ENCODE peak calls at places on chromosome 20, in eight cellular contexts. One of them, this sample, is unnamed.

GRCh38 chr20:51486197-51487005 is 56.1 kb downstream of the NFATC2 start:
- DNase-seq in stimulated activated CD4-positive, alpha-beta T cell treated with anti-CD3 and anti-CD28 coated beads, Interleukin-4, amount 100 ng/mL, for 4 hours: no peak
- DNase-seq in NCI-H524: no peak
- DNase-seq in T-helper 2 cell: no peak
- DNase-seq in NAMALWA: no peak
- DNase-seq in COR-L47: no peak
- DNase-seq in thyroid gland: no peak
- DNase-seq in T follicular helper cell: no peak
- DNase-seq in this sample: peak

GRCh38 chr20:63046841-63047240 is 40.1 kb upstream of the BHLHE23 start:
- DNase-seq in stimulated activated CD4-positive, alpha-beta T cell treated with anti-CD3 and anti-CD28 coated beads, Interleukin-4, amount 100 ng/mL, for 4 hours: no peak
- DNase-seq in NCI-H524: no peak
- DNase-seq in NAMALWA: no peak
- DNase-seq in COR-L47: no peak
- DNase-seq in T follicular helper cell: no peak
- DNase-seq in T-helper 2 cell: no peak
- DNase-seq in thyroid gland: no peak
- DNase-seq in this sample: no peak

GRCh38 chr20:2314759-2315439 is 19.1 kb downstream of the TGM3 start:
- DNase-seq in T follicular helper cell: no peak
- DNase-seq in COR-L47: peak
- DNase-seq in NCI-H524: no peak
- DNase-seq in NAMALWA: no peak
- DNase-seq in stimulated activated CD4-positive, alpha-beta T cell treated with anti-CD3 and anti-CD28 coated beads, Interleukin-4, amount 100 ng/mL, for 4 hours: no peak
- DNase-seq in T-helper 2 cell: no peak
- DNase-seq in thyroid gland: no peak
- DNase-seq in this sample: no peak

GRCh38 chr20:20216941-20217340 is 151.0 kb upstream of the INSM1 start:
- DNase-seq in T follicular helper cell: no peak
- DNase-seq in NCI-H524: no peak
- DNase-seq in T-helper 2 cell: no peak
- DNase-seq in stimulated activated CD4-positive, alpha-beta T cell treated with anti-CD3 and anti-CD28 coated beads, Interleukin-4, amount 100 ng/mL, for 4 hours: no peak
- DNase-seq in NAMALWA: no peak
- DNase-seq in thyroid gland: no peak
- DNase-seq in COR-L47: no peak
- DNase-seq in this sample: no peak

GRCh38 chr20:35497780-35498189 is 31.7 kb downstream of the C20orf173 start:
- DNase-seq in thyroid gland: no peak
- DNase-seq in NCI-H524: no peak
- DNase-seq in NAMALWA: no peak
- DNase-seq in stimulated activated CD4-positive, alpha-beta T cell treated with anti-CD3 and anti-CD28 coated beads, Interleukin-4, amount 100 ng/mL, for 4 hours: no peak
- DNase-seq in T-helper 2 cell: no peak
- DNase-seq in COR-L47: no peak
- DNase-seq in T follicular helper cell: no peak
- DNase-seq in this sample: no peak

GRCh38 chr20:44635877-44636276 is 15.6 kb downstream of the ADA start:
- DNase-seq in stimulated activated CD4-positive, alpha-beta T cell treated with anti-CD3 and anti-CD28 coated beads, Interleukin-4, amount 100 ng/mL, for 4 hours: no peak
- DNase-seq in NAMALWA: no peak
- DNase-seq in T-helper 2 cell: no peak
- DNase-seq in T follicular helper cell: no peak
- DNase-seq in COR-L47: no peak
- DNase-seq in thyroid gland: no peak
- DNase-seq in NCI-H524: no peak
- DNase-seq in this sample: no peak

GRCh38 chr20:45649312-45649863 is 18.3 kb upstream of the WFDC9 start:
- DNase-seq in T-helper 2 cell: no peak
- DNase-seq in thyroid gland: no peak
- DNase-seq in T follicular helper cell: no peak
- DNase-seq in stimulated activated CD4-positive, alpha-beta T cell treated with anti-CD3 and anti-CD28 coated beads, Interleukin-4, amount 100 ng/mL, for 4 hours: no peak
- DNase-seq in NAMALWA: no peak
- DNase-seq in NCI-H524: no peak
- DNase-seq in COR-L47: no peak
- DNase-seq in this sample: no peak

GRCh38 chr20:49521356-49521755 is 38.9 kb upstream of the KCNB1 start:
- DNase-seq in NCI-H524: no peak
- DNase-seq in stimulated activated CD4-positive, alpha-beta T cell treated with anti-CD3 and anti-CD28 coated beads, Interleukin-4, amount 100 ng/mL, for 4 hours: no peak
- DNase-seq in thyroid gland: no peak
- DNase-seq in T-helper 2 cell: no peak
- DNase-seq in T follicular helper cell: no peak
- DNase-seq in COR-L47: no peak
- DNase-seq in NAMALWA: no peak
- DNase-seq in this sample: no peak

GRCh38 chr20:41183391-41183790 is 46.0 kb downstream of the PLCG1 start:
- DNase-seq in thyroid gland: no peak
- DNase-seq in NAMALWA: no peak
- DNase-seq in NCI-H524: no peak
- DNase-seq in T-helper 2 cell: no peak
- DNase-seq in COR-L47: no peak
- DNase-seq in stimulated activated CD4-positive, alpha-beta T cell treated with anti-CD3 and anti-CD28 coated beads, Interleukin-4, amount 100 ng/mL, for 4 hours: no peak
- DNase-seq in T follicular helper cell: no peak
- DNase-seq in this sample: no peak

GRCh38 chr20:62727584-62728027 is 19.0 kb downstream of the NTSR1 start:
- DNase-seq in stimulated activated CD4-positive, alpha-beta T cell treated with anti-CD3 and anti-CD28 coated beads, Interleukin-4, amount 100 ng/mL, for 4 hours: no peak
- DNase-seq in thyroid gland: no peak
- DNase-seq in T follicular helper cell: no peak
- DNase-seq in COR-L47: no peak
- DNase-seq in T-helper 2 cell: no peak
- DNase-seq in NCI-H524: no peak
- DNase-seq in NAMALWA: no peak
- DNase-seq in this sample: no peak

GRCh38 chr20:25220021-25220730 is 24.7 kb downstream of the ENTPD6 start:
- DNase-seq in thyroid gland: no peak
- DNase-seq in T follicular helper cell: no peak
- DNase-seq in stimulated activated CD4-positive, alpha-beta T cell treated with anti-CD3 and anti-CD28 coated beads, Interleukin-4, amount 100 ng/mL, for 4 hours: no peak
- DNase-seq in T-helper 2 cell: peak
- DNase-seq in NAMALWA: peak
- DNase-seq in COR-L47: peak
- DNase-seq in NCI-H524: peak
- DNase-seq in this sample: no peak

GRCh38 chr20:39259010-39259803 is 297.1 kb downstream of the DHX35 start:
- DNase-seq in T follicular helper cell: no peak
- DNase-seq in stimulated activated CD4-positive, alpha-beta T cell treated with anti-CD3 and anti-CD28 coated beads, Interleukin-4, amount 100 ng/mL, for 4 hours: no peak
- DNase-seq in NAMALWA: no peak
- DNase-seq in T-helper 2 cell: no peak
- DNase-seq in COR-L47: no peak
- DNase-seq in thyroid gland: no peak
- DNase-seq in NCI-H524: peak
- DNase-seq in this sample: no peak

GRCh38 chr20:46939031-46939430 is 44.4 kb downstream of the EYA2 start:
- DNase-seq in NCI-H524: peak
- DNase-seq in NAMALWA: peak
- DNase-seq in stimulated activated CD4-positive, alpha-beta T cell treated with anti-CD3 and anti-CD28 coated beads, Interleukin-4, amount 100 ng/mL, for 4 hours: no peak
- DNase-seq in T follicular helper cell: no peak
- DNase-seq in COR-L47: no peak
- DNase-seq in T-helper 2 cell: peak
- DNase-seq in thyroid gland: no peak
- DNase-seq in this sample: no peak

GRCh38 chr20:63230800-63231268 is 4.9 kb upstream of the BIRC7 start:
- DNase-seq in stimulated activated CD4-positive, alpha-beta T cell treated with anti-CD3 and anti-CD28 coated beads, Interleukin-4, amount 100 ng/mL, for 4 hours: no peak
- DNase-seq in NCI-H524: no peak
- DNase-seq in T follicular helper cell: no peak
- DNase-seq in thyroid gland: peak
- DNase-seq in T-helper 2 cell: no peak
- DNase-seq in NAMALWA: no peak
- DNase-seq in COR-L47: no peak
- DNase-seq in this sample: peak

GRCh38 chr20:47543006-47543431 is 41.3 kb downstream of the NCOA3 start:
- DNase-seq in T follicular helper cell: no peak
- DNase-seq in NAMALWA: peak
- DNase-seq in T-helper 2 cell: no peak
- DNase-seq in stimulated activated CD4-positive, alpha-beta T cell treated with anti-CD3 and anti-CD28 coated beads, Interleukin-4, amount 100 ng/mL, for 4 hours: no peak
- DNase-seq in COR-L47: no peak
- DNase-seq in thyroid gland: no peak
- DNase-seq in NCI-H524: no peak
- DNase-seq in this sample: peak

GRCh38 chr20:58818585-58819285 is 32.0 kb downstream of the GNAS-AS1 start:
- DNase-seq in thyroid gland: no peak
- DNase-seq in NAMALWA: no peak
- DNase-seq in T-helper 2 cell: peak
- DNase-seq in NCI-H524: no peak
- DNase-seq in stimulated activated CD4-positive, alpha-beta T cell treated with anti-CD3 and anti-CD28 coated beads, Interleukin-4, amount 100 ng/mL, for 4 hours: peak
- DNase-seq in COR-L47: no peak
- DNase-seq in T follicular helper cell: no peak
- DNase-seq in this sample: no peak

GRCh38 chr20:44702776-44703175 is 12.4 kb upstream of the CCN5 start:
- DNase-seq in NAMALWA: peak
- DNase-seq in T follicular helper cell: no peak
- DNase-seq in NCI-H524: peak
- DNase-seq in stimulated activated CD4-positive, alpha-beta T cell treated with anti-CD3 and anti-CD28 coated beads, Interleukin-4, amount 100 ng/mL, for 4 hours: no peak
- DNase-seq in T-helper 2 cell: no peak
- DNase-seq in thyroid gland: peak
- DNase-seq in COR-L47: no peak
- DNase-seq in this sample: peak

GRCh38 chr20:32333988-32334885 is 23.9 kb upstream of the ASXL1 start:
- DNase-seq in thyroid gland: peak
- DNase-seq in stimulated activated CD4-positive, alpha-beta T cell treated with anti-CD3 and anti-CD28 coated beads, Interleukin-4, amount 100 ng/mL, for 4 hours: peak
- DNase-seq in NCI-H524: no peak
- DNase-seq in T-helper 2 cell: peak
- DNase-seq in T follicular helper cell: peak
- DNase-seq in NAMALWA: no peak
- DNase-seq in COR-L47: no peak
- DNase-seq in this sample: no peak

GRCh38 chr20:38685853-38686473 is 38.3 kb upstream of the SLC32A1 start:
- DNase-seq in T follicular helper cell: peak
- DNase-seq in NAMALWA: peak
- DNase-seq in thyroid gland: peak
- DNase-seq in NCI-H524: no peak
- DNase-seq in stimulated activated CD4-positive, alpha-beta T cell treated with anti-CD3 and anti-CD28 coated beads, Interleukin-4, amount 100 ng/mL, for 4 hours: no peak
- DNase-seq in COR-L47: no peak
- DNase-seq in T-helper 2 cell: peak
- DNase-seq in this sample: peak

GRCh38 chr20:17964073-17964472 is 4.5 kb downstream of the SNX5 start:
- DNase-seq in T follicular helper cell: no peak
- DNase-seq in stimulated activated CD4-positive, alpha-beta T cell treated with anti-CD3 and anti-CD28 coated beads, Interleukin-4, amount 100 ng/mL, for 4 hours: no peak
- DNase-seq in NCI-H524: no peak
- DNase-seq in COR-L47: no peak
- DNase-seq in thyroid gland: no peak
- DNase-seq in T-helper 2 cell: no peak
- DNase-seq in NAMALWA: no peak
- DNase-seq in this sample: no peak

GRCh38 chr20:60658661-60659060 is 593.4 kb upstream of the CDH4 start:
- DNase-seq in T-helper 2 cell: no peak
- DNase-seq in T follicular helper cell: no peak
- DNase-seq in thyroid gland: no peak
- DNase-seq in stimulated activated CD4-positive, alpha-beta T cell treated with anti-CD3 and anti-CD28 coated beads, Interleukin-4, amount 100 ng/mL, for 4 hours: no peak
- DNase-seq in COR-L47: no peak
- DNase-seq in NCI-H524: no peak
- DNase-seq in NAMALWA: no peak
- DNase-seq in this sample: no peak

GRCh38 chr20:21505810-21506530 is 7.9 kb downstream of the NKX2-2 start:
- DNase-seq in NCI-H524: no peak
- DNase-seq in stimulated activated CD4-positive, alpha-beta T cell treated with anti-CD3 and anti-CD28 coated beads, Interleukin-4, amount 100 ng/mL, for 4 hours: peak
- DNase-seq in thyroid gland: peak
- DNase-seq in NAMALWA: no peak
- DNase-seq in COR-L47: no peak
- DNase-seq in T follicular helper cell: peak
- DNase-seq in T-helper 2 cell: peak
- DNase-seq in this sample: no peak

GRCh38 chr20:41632896-41633295 is 14.7 kb upstream of the CHD6 start:
- DNase-seq in T follicular helper cell: no peak
- DNase-seq in thyroid gland: no peak
- DNase-seq in stimulated activated CD4-positive, alpha-beta T cell treated with anti-CD3 and anti-CD28 coated beads, Interleukin-4, amount 100 ng/mL, for 4 hours: no peak
- DNase-seq in COR-L47: no peak
- DNase-seq in NCI-H524: no peak
- DNase-seq in NAMALWA: no peak
- DNase-seq in T-helper 2 cell: peak
- DNase-seq in this sample: peak

GRCh38 chr20:17507032-17507431 is 24.1 kb downstream of the BFSP1 start:
- DNase-seq in T-helper 2 cell: peak
- DNase-seq in T follicular helper cell: no peak
- DNase-seq in NCI-H524: no peak
- DNase-seq in NAMALWA: no peak
- DNase-seq in thyroid gland: no peak
- DNase-seq in stimulated activated CD4-positive, alpha-beta T cell treated with anti-CD3 and anti-CD28 coated beads, Interleukin-4, amount 100 ng/mL, for 4 hours: no peak
- DNase-seq in COR-L47: no peak
- DNase-seq in this sample: no peak

GRCh38 chr20:23242104-23242503 is 108.5 kb upstream of the NXT1 start:
- DNase-seq in T-helper 2 cell: no peak
- DNase-seq in T follicular helper cell: no peak
- DNase-seq in stimulated activated CD4-positive, alpha-beta T cell treated with anti-CD3 and anti-CD28 coated beads, Interleukin-4, amount 100 ng/mL, for 4 hours: no peak
- DNase-seq in thyroid gland: no peak
- DNase-seq in COR-L47: no peak
- DNase-seq in NCI-H524: no peak
- DNase-seq in NAMALWA: no peak
- DNase-seq in this sample: no peak

GRCh38 chr20:44496976-44497375 is 21.3 kb downstream of the TTPAL start:
- DNase-seq in T follicular helper cell: no peak
- DNase-seq in COR-L47: no peak
- DNase-seq in T-helper 2 cell: no peak
- DNase-seq in NAMALWA: no peak
- DNase-seq in thyroid gland: no peak
- DNase-seq in stimulated activated CD4-positive, alpha-beta T cell treated with anti-CD3 and anti-CD28 coated beads, Interleukin-4, amount 100 ng/mL, for 4 hours: peak
- DNase-seq in NCI-H524: no peak
- DNase-seq in this sample: peak

GRCh38 chr20:32129863-32130262 is 20.3 kb downstream of the TM9SF4 start:
- DNase-seq in T-helper 2 cell: no peak
- DNase-seq in NAMALWA: no peak
- DNase-seq in thyroid gland: no peak
- DNase-seq in T follicular helper cell: no peak
- DNase-seq in stimulated activated CD4-positive, alpha-beta T cell treated with anti-CD3 and anti-CD28 coated beads, Interleukin-4, amount 100 ng/mL, for 4 hours: no peak
- DNase-seq in COR-L47: no peak
- DNase-seq in NCI-H524: no peak
- DNase-seq in this sample: no peak

GRCh38 chr20:8464368-8464767 is 332.3 kb downstream of the PLCB1 start:
- DNase-seq in stimulated activated CD4-positive, alpha-beta T cell treated with anti-CD3 and anti-CD28 coated beads, Interleukin-4, amount 100 ng/mL, for 4 hours: no peak
- DNase-seq in NAMALWA: no peak
- DNase-seq in NCI-H524: no peak
- DNase-seq in thyroid gland: no peak
- DNase-seq in T follicular helper cell: no peak
- DNase-seq in T-helper 2 cell: peak
- DNase-seq in COR-L47: no peak
- DNase-seq in this sample: peak

GRCh38 chr20:25076731-25077609 is 5.0 kb downstream of the VSX1 start:
- DNase-seq in T follicular helper cell: no peak
- DNase-seq in thyroid gland: peak
- DNase-seq in NCI-H524: peak
- DNase-seq in stimulated activated CD4-positive, alpha-beta T cell treated with anti-CD3 and anti-CD28 coated beads, Interleukin-4, amount 100 ng/mL, for 4 hours: no peak
- DNase-seq in NAMALWA: peak
- DNase-seq in COR-L47: peak
- DNase-seq in T-helper 2 cell: peak
- DNase-seq in this sample: no peak

GRCh38 chr20:34179636-34180360 is 61.4 kb upstream of the ASIP start:
- DNase-seq in COR-L47: no peak
- DNase-seq in T-helper 2 cell: no peak
- DNase-seq in thyroid gland: no peak
- DNase-seq in NAMALWA: no peak
- DNase-seq in stimulated activated CD4-positive, alpha-beta T cell treated with anti-CD3 and anti-CD28 coated beads, Interleukin-4, amount 100 ng/mL, for 4 hours: no peak
- DNase-seq in NCI-H524: no peak
- DNase-seq in T follicular helper cell: no peak
- DNase-seq in this sample: no peak

GRCh38 chr20:62635852-62636251 is 6.5 kb upstream of the SLCO4A1 start:
- DNase-seq in thyroid gland: no peak
- DNase-seq in NAMALWA: no peak
- DNase-seq in COR-L47: no peak
- DNase-seq in stimulated activated CD4-positive, alpha-beta T cell treated with anti-CD3 and anti-CD28 coated beads, Interleukin-4, amount 100 ng/mL, for 4 hours: no peak
- DNase-seq in T follicular helper cell: no peak
- DNase-seq in NCI-H524: no peak
- DNase-seq in T-helper 2 cell: no peak
- DNase-seq in this sample: no peak

GRCh38 chr20:63552481-63553249 is 1.3 kb upstream of the FNDC11 start:
- DNase-seq in stimulated activated CD4-positive, alpha-beta T cell treated with anti-CD3 and anti-CD28 coated beads, Interleukin-4, amount 100 ng/mL, for 4 hours: peak
- DNase-seq in thyroid gland: no peak
- DNase-seq in T-helper 2 cell: peak
- DNase-seq in NAMALWA: peak
- DNase-seq in NCI-H524: no peak
- DNase-seq in COR-L47: no peak
- DNase-seq in T follicular helper cell: peak
- DNase-seq in this sample: no peak

GRCh38 chr20:53797085-53797484 is 203.4 kb upstream of the ZNF217 start:
- DNase-seq in stimulated activated CD4-positive, alpha-beta T cell treated with anti-CD3 and anti-CD28 coated beads, Interleukin-4, amount 100 ng/mL, for 4 hours: no peak
- DNase-seq in COR-L47: no peak
- DNase-seq in T follicular helper cell: no peak
- DNase-seq in T-helper 2 cell: no peak
- DNase-seq in NCI-H524: no peak
- DNase-seq in thyroid gland: no peak
- DNase-seq in NAMALWA: no peak
- DNase-seq in this sample: no peak

GRCh38 chr20:62752671-62753501 is 43.4 kb upstream of the MRGBP start:
- DNase-seq in T-helper 2 cell: no peak
- DNase-seq in T follicular helper cell: no peak
- DNase-seq in thyroid gland: no peak
- DNase-seq in NAMALWA: no peak
- DNase-seq in NCI-H524: no peak
- DNase-seq in stimulated activated CD4-positive, alpha-beta T cell treated with anti-CD3 and anti-CD28 coated beads, Interleukin-4, amount 100 ng/mL, for 4 hours: no peak
- DNase-seq in COR-L47: no peak
- DNase-seq in this sample: no peak